ENCODE peak calls at places on chromosomes 6 and 20, in five cellular contexts. A, B, N, C and U are unnamed samples.

GRCh38 chr20:44861547-44862006 is 23.9 kb upstream of the YWHAB start:
- DNase-seq in A (no peak), B (no peak), N (no peak), C (peak), U (no peak)

GRCh38 chr6:21861942-21862341 is 268.4 kb downstream of the SOX4 start:
- DNase-seq in A (no peak), B (no peak), N (no peak), C (no peak), U (no peak)

GRCh38 chr6:93163146-93163545 is 256.2 kb downstream of the EPHA7 start:
- DNase-seq in A (no peak), B (no peak), N (no peak), C (no peak), U (no peak)

GRCh38 chr20:57672164-57672563 is 37.7 kb downstream of the PMEPA1 start:
- DNase-seq in A (no peak), B (peak), N (no peak), C (peak), U (peak)

GRCh38 chr6:150204705-150205472 is 62.0 kb downstream of the PPP1R14C start:
- DNase-seq in A (no peak), B (no peak), N (no peak), C (no peak), U (peak)

GRCh38 chr20:15144911-15145310 is 807.5 kb upstream of the FLRT3 start:
- DNase-seq in A (no peak), B (no peak), N (no peak), C (no peak), U (no peak)

GRCh38 chr6:93624408-93624807 is 205.0 kb upstream of the EPHA7 start:
- DNase-seq in A (no peak), B (peak), N (no peak), C (no peak), U (peak)

GRCh38 chr6:116433313-116433712 is 27.9 kb upstream of the CALHM6 start:
- DNase-seq in A (no peak), B (no peak), N (no peak), C (no peak), U (no peak)

GRCh38 chr6:32840604-32841246 is 2.2 kb upstream of the TAP2 start:
- DNase-seq in A (peak), B (no peak), N (no peak), C (no peak), U (no peak)

GRCh38 chr20:10419550-10420133 is 14.4 kb downstream of the MKKS start:
- DNase-seq in A (no peak), B (no peak), N (no peak), C (peak), U (peak)

GRCh38 chr6:113824411-113824810 is 32.7 kb upstream of the MARCKS start:
- DNase-seq in A (no peak), B (no peak), N (no peak), C (peak), U (no peak)

GRCh38 chr20:9359561-9360308 is 154.7 kb upstream of the LAMP5 start:
- DNase-seq in A (no peak), B (peak), N (no peak), C (peak), U (peak)

GRCh38 chr20:53597085-53597482 is 3.4 kb upstream of the ZNF217 start:
- DNase-seq in A (no peak), B (no peak), N (no peak), C (no peak), U (no peak)

GRCh38 chr20:62998449-62998848 is 8.3 kb downstream of the BHLHE23 start:
- DNase-seq in A (no peak), B (no peak), N (no peak), C (no peak), U (no peak)

GRCh38 chr20:661474-662288 is 8.7 kb upstream of the SRXN1 start:
- DNase-seq in A (no peak), B (no peak), N (no peak), C (no peak), U (no peak)

GRCh38 chr20:25571240-25571639 is 14.1 kb downstream of the NINL start:
- DNase-seq in A (no peak), B (no peak), N (no peak), C (no peak), U (peak)

GRCh38 chr6:114210467-114210866 is 132.4 kb downstream of the HS3ST5 start:
- DNase-seq in A (no peak), B (no peak), N (no peak), C (no peak), U (no peak)

GRCh38 chr6:13431861-13432465 is 55.4 kb downstream of the GFOD1 start:
- DNase-seq in A (peak), B (no peak), N (no peak), C (peak), U (no peak)

GRCh38 chr6:11900662-11901598 is 111.2 kb upstream of the HIVEP1 start:
- DNase-seq in A (no peak), B (no peak), N (no peak), C (no peak), U (no peak)

GRCh38 chr6:111711476-111711875 is 105.8 kb upstream of the TRAF3IP2 start:
- DNase-seq in A (no peak), B (peak), N (no peak), C (no peak), U (peak)

GRCh38 chr20:64095455-64095854 is 11.3 kb upstream of the LKAAEAR1 start:
- DNase-seq in A (no peak), B (no peak), N (no peak), C (no peak), U (no peak)

GRCh38 chr20:50535162-50535561 is 25.0 kb downstream of the PTPN1 start:
- DNase-seq in A (no peak), B (no peak), N (no peak), C (no peak), U (no peak)

GRCh38 chr6:1636971-1637871 is 27.5 kb downstream of the FOXC1 start:
- DNase-seq in A (no peak), B (peak), N (no peak), C (peak), U (peak)

GRCh38 chr6:112480551-112480950 is 133.4 kb downstream of the RFPL4B start:
- DNase-seq in A (no peak), B (no peak), N (no peak), C (peak), U (no peak)

GRCh38 chr20:270517-270916 is 13.0 kb downstream of the DEFB132 start:
- DNase-seq in A (no peak), B (no peak), N (no peak), C (no peak), U (no peak)

GRCh38 chr6:82246802-82247633 is 526 bp downstream of the IBTK start:
- DNase-seq in A (no peak), B (peak), N (peak), C (peak), U (peak)

GRCh38 chr6:108846628-108847027 is 1.6 kb upstream of the ARMC2 start:
- DNase-seq in A (no peak), B (no peak), N (no peak), C (no peak), U (no peak)

GRCh38 chr6:98839788-98840361 is 5.5 kb downstream of the POU3F2 start:
- DNase-seq in A (no peak), B (peak), N (no peak), C (peak), U (peak)

GRCh38 chr20:38109025-38109541 is 56.0 kb downstream of the TGM2 start:
- DNase-seq in A (no peak), B (no peak), N (no peak), C (peak), U (no peak)